ENCODE peak calls at places on chromosome 5, in six cellular contexts. J is CD4-positive, alpha-beta memory T cell; Z is gastrocnemius medialis; N is neural crest cell; Q is stimulated activated CD4-positive, alpha-beta T cell treated with anti-CD3 and anti-CD28 coated beads, Interleukin-15, amount 100 ng/mL, for 1 hour; U is ureter. A is an unnamed sample.
A peak's percentile ranks its signal among the peaks of the same experiment; 100 is the strongest.

GRCh38 chr5:122738088-122738487 is 36.8 kb upstream of the SNX2 start:
- DNase-seq in U (no peak), Q (no peak), Z (no peak), N (no peak), J (no peak), A (no peak)

GRCh38 chr5:5183192-5183699 is 43.1 kb downstream of the ADAMTS16 start:
- DNase-seq in U (no peak), N (peak; percentile 3), Z (no peak), Q (no peak), J (no peak), A (no peak)

GRCh38 chr5:102286465-102286864 is 9.6 kb downstream of the SLCO4C1 start:
- DNase-seq in Z (no peak), Q (no peak), U (no peak), N (no peak), J (no peak), A (no peak)

GRCh38 chr5:124661317-124662141 is 84.9 kb downstream of the ZNF608 start:
- DNase-seq in N (no peak), Z (no peak), U (no peak), Q (no peak), J (no peak), A (no peak)

GRCh38 chr5:167643616-167644015 is 647.8 kb upstream of the WWC1 start:
- DNase-seq in J (no peak), N (no peak), U (no peak), Q (no peak), Z (no peak), A (no peak)

GRCh38 chr5:126004636-126005035 is 418.6 kb upstream of the GRAMD2B start:
- DNase-seq in Q (no peak), Z (no peak), N (no peak), J (no peak), U (no peak), A (no peak)

GRCh38 chr5:43514471-43514815 is 505 bp downstream of the C5orf34 start:
- DNase-seq in Q (peak; percentile 9), U (no peak), Z (no peak), J (no peak), N (no peak), A (no peak)

GRCh38 chr5:174412374-174412773 is 312.0 kb upstream of the MSX2 start:
- DNase-seq in U (peak; percentile 10), J (no peak), Q (no peak), Z (no peak), N (no peak), A (no peak)

GRCh38 chr5:138275379-138275782 is 960 bp upstream of the GFRA3 start:
- DNase-seq in U (no peak), Q (no peak), Z (no peak), N (no peak), J (no peak), A (no peak)

GRCh38 chr5:81555865-81556264 is 161.9 kb upstream of the ACOT12 start:
- DNase-seq in U (no peak), Q (no peak), N (no peak), J (no peak), Z (no peak), A (no peak)

GRCh38 chr5:75716715-75717081 is 539 bp downstream of the POC5 start:
- DNase-seq in N (peak; percentile 6), U (no peak), Z (no peak), Q (no peak), J (no peak), A (no peak)

GRCh38 chr5:173573126-173573960 is 43.1 kb downstream of the BOD1 start:
- DNase-seq in J (peak; percentile 53), U (peak; percentile 78), Q (peak; percentile 47), Z (peak; percentile 42), N (peak; percentile 90), A (peak; percentile 42)

GRCh38 chr5:140317859-140318258 is 15.0 kb upstream of the PFDN1 start:
- DNase-seq in Z (no peak), N (no peak), U (no peak), Q (no peak), J (no peak), A (no peak)

GRCh38 chr5:32866138-32866537 is 155.0 kb downstream of the NPR3 start:
- DNase-seq in J (no peak), Q (no peak), U (no peak), Z (no peak), N (no peak), A (no peak)